ENCODE peak calls at places on chromosomes 4 and X, in ten cellular contexts. E is tibial nerve, K is uterus, J is fibroblast of lung, R is mammary epithelial cell, Y is psoas muscle, N is Panc1, I is lower lobe of right lung, C is tibial artery, P is heart left ventricle. S is an unnamed sample.

GRCh38 chr4:24799544-24800272 is 4.3 kb downstream of the SOD3 start:
- DNase-seq in K (no peak), I (peak), Y (peak), J (no peak), P (no peak), N (no peak), R (no peak), E (no peak), C (no peak), S (no peak)

GRCh38 chrX:11375614-11376119 is 82.5 kb downstream of the AMELX start:
- DNase-seq in E (no peak), I (no peak), K (no peak), J (no peak), N (no peak), C (no peak), Y (no peak), R (no peak), P (no peak), S (no peak)

GRCh38 chr4:2330119-2331042 is 68.5 kb upstream of the MXD4 start:
- DNase-seq in Y (no peak), K (no peak), J (peak), P (no peak), I (no peak), R (peak), C (no peak), N (peak), E (no peak), S (peak)

GRCh38 chrX:11427082-11428033 is 134.1 kb downstream of the AMELX start:
- DNase-seq in R (no peak), N (no peak), E (peak), P (peak), C (peak), K (peak), J (peak), Y (peak), I (peak), S (no peak)

GRCh38 chr4:6494431-6495295 is 22.2 kb upstream of the PPP2R2C start:
- DNase-seq in R (no peak), J (no peak), C (no peak), I (no peak), K (no peak), P (no peak), E (no peak), N (no peak), Y (no peak), S (no peak)

GRCh38 chrX:136823175-136823574 is 42.4 kb upstream of the ARHGEF6 start:
- DNase-seq in J (peak), K (no peak), E (no peak), C (no peak), R (peak), P (no peak), N (peak), Y (no peak), I (no peak), S (peak)

GRCh38 chrX:119871245-119871598 is 311 bp downstream of the RNF113A start:
- DNase-seq in P (no peak), R (no peak), I (peak), E (no peak), Y (no peak), K (no peak), C (peak), N (peak), J (peak), S (no peak)

GRCh38 chr4:7652906-7653305 is 218.2 kb upstream of the PSAPL1 start:
- DNase-seq in E (no peak), C (no peak), P (no peak), I (peak), N (no peak), R (no peak), J (no peak), K (no peak), Y (peak), S (no peak)

GRCh38 chrX:3345281-3346081 is 971 bp downstream of the MXRA5 start:
- DNase-seq in P (peak), R (peak), C (peak), Y (peak), J (peak), I (peak), E (no peak), K (peak), N (no peak), S (peak)

GRCh38 chr4:6334203-6334887 is 64.7 kb downstream of the WFS1 start:
- DNase-seq in E (no peak), I (no peak), Y (peak), R (no peak), N (no peak), C (no peak), J (no peak), K (no peak), P (no peak), S (no peak)

GRCh38 chr4:150510176-150510875 is 71.6 kb upstream of the MAB21L2 start:
- DNase-seq in C (no peak), K (no peak), E (no peak), N (no peak), I (no peak), R (peak), J (peak), Y (no peak), P (no peak), S (peak)

GRCh38 chr4:6988016-6988715 is 55.0 kb upstream of the TADA2B start:
- DNase-seq in K (no peak), I (no peak), N (no peak), R (no peak), J (no peak), Y (no peak), C (no peak), P (no peak), E (no peak), S (no peak)

GRCh38 chrX:11629593-11630211 is 36.0 kb downstream of the ARHGAP6 start:
- DNase-seq in Y (peak), I (peak), J (peak), R (peak), C (peak), E (peak), K (peak), P (peak), N (no peak), S (no peak)

GRCh38 chr4:148112231-148112982 is 329.8 kb downstream of the NR3C2 start:
- DNase-seq in N (no peak), I (no peak), R (peak), E (no peak), C (no peak), K (no peak), J (peak), Y (no peak), P (no peak), S (no peak)

GRCh38 chr4:48649505-48649904 is 130.6 kb downstream of the FRYL start:
- DNase-seq in J (no peak), N (no peak), E (no peak), P (no peak), I (no peak), R (no peak), C (no peak), K (no peak), Y (no peak), S (no peak)

GRCh38 chrX:132615396-132616131 is 126.7 kb upstream of the MBNL3 start:
- DNase-seq in Y (no peak), I (peak), N (no peak), C (peak), E (peak), K (peak), J (peak), R (peak), P (peak), S (no peak)

GRCh38 chr4:37891221-37892159 is 606 bp downstream of the TBC1D1 start:
- DNase-seq in E (peak), J (peak), Y (peak), C (peak), K (peak), I (peak), N (no peak), P (peak), R (peak), S (peak)

GRCh38 chr4:148444296-148445070 is 2.3 kb upstream of the NR3C2 start:
- DNase-seq in P (peak), K (peak), C (peak), R (peak), J (no peak), N (no peak), I (peak), E (no peak), Y (peak), S (no peak)

GRCh38 chr4:124432500-124432899 is 280.0 kb downstream of the ANKRD50 start:
- DNase-seq in K (no peak), Y (no peak), J (peak), R (peak), P (no peak), C (no peak), N (no peak), I (no peak), E (no peak), S (peak)

GRCh38 chr4:91330555-91331137 is 973.1 kb upstream of the GRID2 start:
- DNase-seq in I (no peak), J (no peak), C (no peak), K (no peak), E (no peak), N (no peak), Y (no peak), R (no peak), P (no peak), S (no peak)

GRCh38 chr4:147057631-147057980 is 111.9 kb upstream of the TTC29 start:
- DNase-seq in K (no peak), J (peak), R (peak), P (no peak), N (peak), C (no peak), I (no peak), E (no peak), Y (no peak), S (no peak)

GRCh38 chrX:103919336-103919682 is 43.1 kb upstream of the TMSB15B start:
- DNase-seq in N (no peak), E (peak), J (peak), R (no peak), C (no peak), I (no peak), K (no peak), Y (no peak), P (no peak), S (peak)

GRCh38 chrX:123184858-123185251 is 777 bp downstream of the GRIA3 start:
- DNase-seq in R (no peak), E (no peak), Y (no peak), K (no peak), N (no peak), P (no peak), J (no peak), I (no peak), C (peak), S (no peak)

GRCh38 chr4:24114444-24114843 is 224.6 kb upstream of the PPARGC1A start:
- DNase-seq in J (no peak), P (no peak), K (no peak), E (no peak), R (no peak), C (no peak), I (no peak), N (no peak), Y (no peak), S (no peak)

GRCh38 chrX:97860206-97860605 is 976.5 kb downstream of the RPA4 start:
- DNase-seq in J (peak), C (no peak), N (no peak), P (no peak), R (peak), E (no peak), I (no peak), K (no peak), Y (no peak), S (peak)

GRCh38 chrX:42776195-42776594 is 1.8 kb downstream of the PPP1R2C start:
- DNase-seq in E (no peak), P (no peak), J (peak), R (no peak), C (no peak), K (no peak), N (no peak), I (no peak), Y (no peak), S (no peak)

GRCh38 chr4:42917316-42917715 is 24.8 kb downstream of the GRXCR1 start:
- DNase-seq in J (no peak), R (no peak), K (no peak), I (no peak), P (no peak), Y (no peak), E (no peak), N (no peak), C (no peak), S (no peak)

GRCh38 chrX:107154787-107155620 is 36.4 kb upstream of the RBM41 start:
- DNase-seq in J (peak), C (no peak), Y (no peak), R (peak), K (no peak), N (no peak), E (no peak), P (no peak), I (no peak), S (peak)

GRCh38 chrX:151268836-151269235 is 92.5 kb downstream of the GPR50 start:
- DNase-seq in P (no peak), E (no peak), Y (no peak), R (no peak), N (no peak), C (no peak), K (no peak), J (no peak), I (no peak), S (no peak)

GRCh38 chr4:77776182-77777134 is 42.7 kb downstream of the CNOT6L start:
- DNase-seq in R (no peak), E (no peak), I (no peak), K (no peak), J (peak), P (no peak), N (no peak), Y (no peak), C (no peak), S (no peak)

GRCh38 chr4:116501954-116502353 is 583.4 kb downstream of the TRAM1L1 start:
- DNase-seq in K (no peak), J (no peak), N (no peak), I (no peak), P (no peak), R (peak), E (no peak), C (no peak), Y (no peak), S (no peak)

GRCh38 chrX:42119076-42119475 is 195.7 kb upstream of the CASK start:
- DNase-seq in E (no peak), J (peak), N (no peak), R (peak), K (no peak), P (no peak), Y (no peak), I (no peak), C (no peak), S (peak)

GRCh38 chrX:153963546-153963945 is 8.1 kb downstream of the HCFC1 start:
- DNase-seq in Y (peak), N (no peak), R (no peak), I (no peak), C (no peak), P (no peak), E (no peak), K (no peak), J (no peak), S (no peak)

GRCh38 chrX:153959649-153960048 is 12.0 kb downstream of the HCFC1 start:
- DNase-seq in N (no peak), I (no peak), J (no peak), R (no peak), E (no peak), K (no peak), Y (no peak), C (no peak), P (no peak), S (no peak)

GRCh38 chrX:153960077-153960476 is 11.5 kb downstream of the HCFC1 start:
- DNase-seq in C (no peak), J (no peak), N (no peak), K (no peak), I (no peak), E (no peak), P (no peak), Y (peak), R (no peak), S (no peak)

GRCh38 chrX:153960786-153961185 is 10.8 kb downstream of the HCFC1 start:
- DNase-seq in N (no peak), C (no peak), I (no peak), K (no peak), Y (no peak), P (no peak), R (no peak), J (no peak), E (no peak), S (no peak)

DNA sequence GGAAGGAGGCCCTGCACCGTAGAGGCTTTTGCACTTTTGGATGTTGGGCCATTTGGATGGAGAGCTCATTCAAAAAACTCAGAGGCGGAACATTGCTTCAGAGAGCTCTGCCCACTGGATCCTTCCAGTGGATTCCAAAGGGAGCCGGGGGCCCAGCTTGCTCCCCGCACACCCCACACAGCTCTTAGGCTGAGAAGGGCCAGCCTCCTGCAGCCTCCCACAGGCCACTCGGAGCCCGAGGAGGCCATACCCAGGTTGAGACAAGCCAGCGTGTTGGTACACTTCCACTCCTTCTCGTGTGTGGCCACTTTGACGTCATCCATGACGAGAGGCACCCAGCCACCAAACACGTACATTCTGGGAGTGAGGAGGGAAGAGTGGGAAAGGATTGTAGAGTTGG is 10.3 kb downstream of the HCFC1 start:
- DNase-seq in C (no peak), K (no peak), R (no peak), N (no peak), E (no peak), P (no peak), Y (no peak), J (no peak), I (no peak), S (no peak)
- H3K27ac ChIP-seq in C (no peak), K (no peak), R (no peak), N (no peak), E (no peak), P (no peak), Y (no peak), J (no peak), I (no peak), S (no peak)

DNA sequence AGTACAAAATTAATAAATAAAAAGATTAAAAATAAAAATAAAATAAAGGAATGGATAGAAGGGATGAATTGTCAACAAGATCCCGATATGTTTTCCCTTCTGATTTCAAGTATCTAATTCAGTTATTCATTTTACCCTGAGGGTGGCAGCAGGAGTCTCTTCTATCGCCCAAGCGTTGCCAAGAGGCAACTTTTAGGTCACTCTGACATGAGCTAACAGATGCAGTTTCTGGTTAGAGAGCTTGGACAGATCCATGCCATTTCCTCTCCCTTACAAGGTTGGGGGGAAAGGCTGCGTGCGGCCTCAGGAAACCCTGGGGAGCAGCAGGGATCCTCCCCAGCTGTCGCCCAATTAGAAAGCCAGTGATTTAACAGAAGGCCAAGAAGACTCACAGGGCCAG is 35.3 kb upstream of the WAS start:
- DNase-seq in J (peak), I (no peak), R (no peak), C (peak), K (peak), E (peak), Y (peak), N (no peak), P (peak), S (peak)
- TF ChIP-seq CTCF in J (peak), I (peak), R (peak), C (peak), K (peak), E (peak), Y (peak), N (no peak), P (peak), S (peak)

GRCh38 chr4:168615294-168615693 is 118.4 kb downstream of the PALLD start:
- DNase-seq in Y (no peak), I (no peak), K (no peak), C (no peak), N (no peak), E (no peak), R (no peak), P (no peak), J (peak), S (no peak)

GRCh38 chr4:168622600-168622999 is 125.7 kb downstream of the PALLD start:
- DNase-seq in I (no peak), R (no peak), Y (no peak), C (no peak), P (no peak), E (no peak), K (no peak), J (no peak), N (no peak), S (no peak)

GRCh38 chr4:168619266-168619631 is 122.4 kb downstream of the PALLD start:
- DNase-seq in I (no peak), N (no peak), P (peak), E (no peak), Y (no peak), J (no peak), K (no peak), C (no peak), R (peak), S (no peak)

GRCh38 chr4:168621806-168622589 is 125.1 kb downstream of the PALLD start:
- DNase-seq in P (no peak), I (no peak), K (no peak), C (no peak), N (no peak), R (peak), Y (no peak), E (no peak), J (peak), S (no peak)

GRCh38 chr4:168618577-168619265 is 121.9 kb downstream of the PALLD start:
- DNase-seq in E (no peak), P (peak), I (no peak), N (no peak), C (no peak), K (no peak), R (peak), Y (no peak), J (peak), S (no peak)
- H3K27ac ChIP-seq in E (no peak), P (peak), I (no peak), N (no peak), C (peak), K (no peak), R (no peak), Y (peak), J (no peak), S (no peak)

GRCh38 chr4:142846729-142847606 is 867 bp upstream of the INPP4B start:
- DNase-seq in Y (peak), K (peak), C (no peak), E (peak), P (peak), N (no peak), I (no peak), R (peak), J (peak), S (peak)
- TF ChIP-seq CTCF in Y (peak), K (no peak), C (no peak), E (peak), P (peak), N (peak), I (peak), R (peak), J (peak), S (peak)

GRCh38 chr4:57076646-57077045 is 33.5 kb downstream of the IGFBP7 start:
- DNase-seq in I (no peak), K (no peak), C (no peak), Y (no peak), P (no peak), E (no peak), N (no peak), J (no peak), R (no peak), S (no peak)

GRCh38 chr4:57075353-57075752 is 34.8 kb downstream of the IGFBP7 start:
- DNase-seq in P (no peak), R (no peak), N (no peak), E (no peak), I (no peak), C (no peak), Y (no peak), K (no peak), J (no peak), S (no peak)

GRCh38 chr4:57078685-57079521 is 31.3 kb downstream of the IGFBP7 start:
- DNase-seq in K (no peak), J (no peak), Y (no peak), E (no peak), P (no peak), C (no peak), I (peak), N (no peak), R (peak), S (peak)

GRCh38 chr4:57074753-57075152 is 35.4 kb downstream of the IGFBP7 start:
- DNase-seq in E (no peak), P (no peak), N (no peak), K (no peak), C (no peak), R (peak), I (no peak), J (peak), Y (no peak), S (peak)

GRCh38 chr4:57077550-57078311 is 32.5 kb downstream of the IGFBP7 start:
- DNase-seq in P (no peak), K (no peak), I (no peak), R (peak), E (no peak), J (no peak), Y (no peak), N (no peak), C (no peak), S (peak)
- H3K27ac ChIP-seq in P (peak), K (no peak), I (no peak), R (peak), E (no peak), J (peak), Y (no peak), N (no peak), C (peak), S (peak)

GRCh38 chrX:18377802-18378201 is 23.3 kb upstream of the SCML2 start:
- DNase-seq in J (peak), Y (no peak), I (no peak), E (peak), R (no peak), N (no peak), C (no peak), P (no peak), K (no peak), S (no peak)
- TF ChIP-seq CTCF in J (peak), Y (peak), I (peak), E (peak), R (peak), N (peak), C (peak), P (no peak), K (no peak), S (no peak)

GRCh38 chr4:99845179-99845578 is 28.6 kb downstream of the DAPP1 start:
- DNase-seq in J (no peak), N (no peak), I (no peak), C (no peak), Y (no peak), R (no peak), P (no peak), K (no peak), E (no peak), S (no peak)

GRCh38 chr4:99845708-99846469 is 29.3 kb downstream of the DAPP1 start:
- DNase-seq in J (no peak), R (no peak), K (no peak), N (no peak), C (no peak), I (no peak), E (no peak), P (no peak), Y (no peak), S (no peak)

GRCh38 chr4:99848576-99848975 is 31.9 kb downstream of the DAPP1 start:
- DNase-seq in E (no peak), J (no peak), K (no peak), C (no peak), P (no peak), R (no peak), I (no peak), Y (no peak), N (no peak), S (no peak)

GRCh38 chr4:99847362-99847976 is 30.8 kb downstream of the DAPP1 start:
- DNase-seq in J (no peak), P (no peak), I (no peak), R (no peak), K (no peak), N (no peak), E (no peak), C (no peak), Y (no peak), S (no peak)

GRCh38 chr4:99846891-99847290 is 30.3 kb downstream of the DAPP1 start:
- DNase-seq in C (no peak), J (no peak), I (no peak), R (no peak), E (no peak), P (no peak), K (no peak), N (no peak), Y (no peak), S (no peak)
- H3K27ac ChIP-seq in C (no peak), J (no peak), I (no peak), R (no peak), E (no peak), P (no peak), K (no peak), N (no peak), Y (no peak), S (no peak)